ENCODE peak calls at places on chromosome 10, in nine cellular contexts. B is endodermal cell, D is cardiac muscle cell, A is AG09309, X is SK-N-SH, T is brain microvascular endothelial cell, K is cardiac fibroblast, N is fibroblast of pulmonary artery, C is heart right ventricle. G is an unnamed sample.

GRCh38 chr10:7529638-7530037 is 118.8 kb upstream of the SFMBT2 start:
- DNase-seq in C (no peak), T (no peak), N (peak; percentile 31), A (no peak), D (peak; percentile 48), B (peak; percentile 83), X (peak; percentile 67), K (peak; percentile 27), G (peak; percentile 22)

GRCh38 chr10:126504051-126504760 is 115.9 kb upstream of the ADAM12 start:
- DNase-seq in N (peak; percentile 80), D (peak; percentile 66), A (peak; percentile 27), C (no peak), B (peak; percentile 83), T (peak; percentile 61), K (peak; percentile 76), X (peak; percentile 83), G (peak; percentile 66)

GRCh38 chr10:116385994-116386809 is 41.4 kb upstream of the PNLIPRP3 start:
- DNase-seq in C (no peak), K (peak; percentile 46), N (peak; percentile 53), B (no peak), A (peak; percentile 7), D (peak; percentile 42), T (peak; percentile 29), X (no peak), G (peak; percentile 59)

GRCh38 chr10:107966817-107967216 is 802.3 kb upstream of the SORCS1 start:
- DNase-seq in K (no peak), C (no peak), D (no peak), X (no peak), B (no peak), A (no peak), T (no peak), N (no peak), G (peak; percentile 33)

GRCh38 chr10:72764151-72764550 is 72.2 kb downstream of the MCU start:
- DNase-seq in N (peak; percentile 89), A (peak; percentile 95), B (no peak), T (peak; percentile 59), K (peak; percentile 87), C (no peak), X (no peak), D (no peak), G (peak; percentile 43)

GRCh38 chr10:103928784-103929183 is 10.8 kb upstream of the STN1 start:
- DNase-seq in B (no peak), A (no peak), X (no peak), K (no peak), D (no peak), T (no peak), N (no peak), C (no peak), G (no peak)

GRCh38 chr10:116538461-116538860 is 7.3 kb upstream of the PNLIP start:
- DNase-seq in N (no peak), C (no peak), B (no peak), X (no peak), D (no peak), A (no peak), T (peak; percentile 16), K (no peak), G (peak; percentile 75)

GRCh38 chr10:74913321-74913980 is 87.1 kb downstream of the KAT6B start:
- DNase-seq in A (no peak), D (no peak), X (no peak), C (no peak), B (no peak), T (no peak), N (no peak), K (no peak), G (no peak)

GRCh38 chr10:101617102-101617823 is 29.1 kb downstream of the DPCD start:
- DNase-seq in K (no peak), N (no peak), A (no peak), D (no peak), T (no peak), B (peak; percentile 77), X (peak; percentile 52), C (no peak), G (no peak)

GRCh38 chr10:11746883-11747539 is 4.8 kb downstream of the ECHDC3 start:
- DNase-seq in A (no peak), T (no peak), N (peak; percentile 23), K (peak; percentile 38), C (no peak), D (peak; percentile 57), B (no peak), X (no peak), G (peak; percentile 42)

GRCh38 chr10:14414901-14415300 is 84.2 kb upstream of the FRMD4A start:
- DNase-seq in D (no peak), C (no peak), N (peak; percentile 50), X (no peak), A (no peak), K (peak; percentile 21), T (peak; percentile 90), B (no peak), G (peak; percentile 36)

GRCh38 chr10:113475381-113475807 is 77.5 kb upstream of the HABP2 start:
- DNase-seq in X (no peak), A (peak; percentile 95), T (no peak), N (peak; percentile 6), D (no peak), B (no peak), C (no peak), K (peak; percentile 10), G (peak; percentile 64)

GRCh38 chr10:125023269-125023668 is 81.3 kb downstream of the ZRANB1 start:
- DNase-seq in T (no peak), B (no peak), X (peak; percentile 90), A (no peak), K (no peak), D (no peak), C (peak; percentile 64), N (no peak), G (no peak)

GRCh38 chr10:101292194-101293006 is 61.6 kb upstream of the BTRC start:
- DNase-seq in N (no peak), D (peak; percentile 52), X (peak; percentile 83), A (no peak), B (peak; percentile 58), C (peak; percentile 28), K (no peak), T (no peak), G (no peak)

GRCh38 chr10:79979310-79979972 is 30.5 kb upstream of the SFTPD start:
- DNase-seq in K (no peak), T (no peak), C (no peak), A (no peak), B (peak; percentile 45), X (no peak), D (peak; percentile 59), N (no peak), G (no peak)

GRCh38 chr10:34135515-34135914 is 679.6 kb downstream of the PARD3 start:
- DNase-seq in C (no peak), B (no peak), T (no peak), N (no peak), X (no peak), D (no peak), A (no peak), K (no peak), G (no peak)

GRCh38 chr10:101485681-101486554 is 102.1 kb downstream of the POLL start:
- DNase-seq in T (no peak), A (no peak), D (no peak), X (peak; percentile 51), N (peak; percentile 10), C (no peak), K (peak; percentile 21), B (peak; percentile 67), G (no peak)

GRCh38 chr10:47033541-47034270 is 122.5 kb downstream of the PTPN20 start:
- DNase-seq in C (no peak), A (no peak), X (no peak), B (peak; percentile 15), N (no peak), K (no peak), T (no peak), D (no peak), G (no peak)

GRCh38 chr10:68296833-68297232 is 35.0 kb upstream of the HNRNPH3 start:
- DNase-seq in X (no peak), B (no peak), C (no peak), N (no peak), A (peak; percentile 25), T (no peak), K (no peak), D (no peak), G (no peak)
- H3K4me3 ChIP-seq in X (no peak overlapping the region), B (no peak overlapping the region), C (no peak overlapping the region), N (no peak overlapping the region), A (no peak overlapping the region), T (no peak overlapping the region), K (no peak overlapping the region), D (no peak overlapping the region), G (no peak overlapping the region)

GRCh38 chr10:132551093-132551807 is 13.7 kb downstream of the INPP5A start:
- DNase-seq in A (no peak), K (no peak), B (peak; percentile 57), T (no peak), D (no peak), X (peak; percentile 23), C (no peak), N (no peak), G (no peak)
- TF ChIP-seq CTCF in A (no peak), K (no peak), B (no peak), T (no peak), D (no peak), X (no peak), C (no peak), N (no peak), G (no peak)

GRCh38 chr10:86520871-86521619 is 547 bp downstream of the WAPL start:
- DNase-seq in B (peak; percentile 84), A (no peak), C (peak; percentile 49), N (peak; percentile 55), K (peak; percentile 53), X (peak; percentile 78), D (peak; percentile 60), T (peak; percentile 47), G (peak; percentile 70)

GRCh38 chr10:86521620-86522384 is at the start of gene WAPL:
- DNase-seq in X (peak; percentile 98), B (peak; percentile 98), D (peak; percentile 98), N (peak; percentile 93), K (peak; percentile 95), T (peak; percentile 87), A (peak; percentile 59), C (peak; percentile 95), G (peak; percentile 96)

GRCh38 chr10:86523348-86523747 is 1.8 kb upstream of the WAPL start:
- DNase-seq in X (peak; percentile 37), A (no peak), T (no peak), N (peak; percentile 26), K (peak; percentile 40), D (peak; percentile 51), B (no peak), C (no peak), G (peak; percentile 24)

GRCh38 chr10:86522385-86522855 is 828 bp upstream of the WAPL start:
- DNase-seq in C (no peak), D (no peak), B (no peak), N (no peak), T (no peak), A (no peak), K (no peak), X (no peak), G (peak; percentile 9)

DNA sequence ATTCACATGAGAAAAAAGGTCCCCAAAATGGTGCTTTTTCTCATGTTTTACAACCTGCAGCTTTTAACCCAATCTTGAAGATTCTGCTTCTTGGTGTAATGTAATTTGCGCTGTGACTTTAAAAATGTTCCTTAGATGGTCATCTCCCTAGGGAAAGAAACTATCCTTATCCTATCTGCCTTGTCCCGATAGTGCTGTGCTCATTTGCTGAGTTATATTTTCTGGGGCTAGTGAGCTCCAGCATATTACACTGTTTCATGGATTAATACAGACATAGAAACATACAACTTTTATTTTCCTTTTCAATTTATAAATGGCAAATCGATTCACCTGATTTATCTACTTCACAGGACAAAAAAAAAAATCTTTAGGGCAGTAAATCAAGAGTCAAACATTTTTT is 2.8 kb downstream of the WAPL start:
- DNase-seq in X (no peak), A (no peak), K (no peak), B (no peak), T (no peak), N (no peak), D (no peak), C (no peak), G (no peak)
- H3K4me3 ChIP-seq in X (no peak overlapping the region), A (no peak overlapping the region), K (no peak overlapping the region), B (no peak overlapping the region), T (no peak overlapping the region), N (no peak overlapping the region), D (no peak overlapping the region), C (no peak overlapping the region), G (no peak overlapping the region)

GRCh38 chr10:38094158-38094922 is at the start of gene ZNF37A:
- DNase-seq in B (peak; percentile 92), K (peak; percentile 97), A (peak; percentile 82), C (peak; percentile 88), N (peak; percentile 98), D (peak; percentile 91), T (peak; percentile 95), X (peak; percentile 82), G (peak; percentile 99)
- TF ChIP-seq CTCF in B (no peak), K (no peak), A (no peak), C (no peak), N (no peak), D (no peak), T (no peak), X (no peak), G (no peak)

G was measured in epithelial cell of esophagus.